ENCODE peak calls at places on chromosomes 12 and 14, in seven cellular contexts. L is coronary artery, H is left lung, G is GM23248, Q is lower lobe of right lung, N is ascending aorta, V is mesenchymal stem cell. M is an unnamed sample.
A peak's percentile ranks its signal among the peaks of the same experiment; 100 is the strongest.

GRCh38 chr12:96224219-96224615 is 30.0 kb downstream of the ELK3 start:
- DNase-seq in N (no peak), Q (no peak), G (no peak), H (no peak), L (no peak), V (no peak), M (no peak)

GRCh38 chr14:34665785-34666425 is 36.0 kb upstream of the SNX6 start:
- DNase-seq in H (peak; percentile 35), L (no peak), Q (no peak), G (peak; percentile 76), V (peak; percentile 81), N (peak; percentile 72), M (peak; percentile 89)

GRCh38 chr14:99118046-99118721 is 153.8 kb downstream of the BCL11B start:
- DNase-seq in H (no peak), V (no peak), N (no peak), Q (no peak), L (no peak), G (no peak), M (no peak)

GRCh38 chr14:32009636-32010560 is 67.2 kb upstream of the ARHGAP5 start:
- DNase-seq in Q (no peak), L (no peak), G (no peak), N (no peak), V (no peak), H (no peak), M (no peak)

GRCh38 chr12:106955377-106956047 is at the start of gene TMEM263:
- DNase-seq in V (peak; percentile 96), N (peak; percentile 96), L (peak; percentile 97), G (peak; percentile 98), H (peak; percentile 94), Q (peak; percentile 93), M (peak; percentile 87)

GRCh38 chr12:98653866-98654493 is 8.9 kb downstream of the APAF1 start:
- DNase-seq in L (no peak), Q (no peak), N (no peak), H (no peak), G (peak; percentile 78), V (peak; percentile 73), M (no peak)

GRCh38 chr14:20516921-20517320 is 11.6 kb downstream of the RNASE10 start:
- DNase-seq in N (no peak), H (no peak), L (no peak), Q (no peak), V (no peak), G (peak; percentile 63), M (peak; percentile 72)

GRCh38 chr12:126784328-126784921 is 1482.5 kb upstream of the TMEM132C start:
- DNase-seq in H (no peak), N (no peak), L (no peak), Q (no peak), V (no peak), G (peak; percentile 74), M (peak; percentile 24)

GRCh38 chr12:40557980-40558379 is 134.3 kb upstream of the CNTN1 start:
- DNase-seq in L (no peak), N (no peak), H (no peak), Q (no peak), G (no peak), V (no peak), M (no peak)

GRCh38 chr12:76920182-76921014 is 41.6 kb upstream of the CSRP2 start:
- DNase-seq in H (no peak), V (no peak), N (no peak), Q (no peak), G (no peak), L (no peak), M (no peak)

GRCh38 chr12:109877504-109878246 is 2.7 kb downstream of the GLTP start:
- DNase-seq in H (no peak), Q (no peak), G (no peak), N (no peak), L (no peak), V (no peak), M (no peak)

GRCh38 chr12:109880049-109880931 is at the start of gene GLTP:
- DNase-seq in V (peak; percentile 78), L (peak; percentile 81), H (peak; percentile 84), Q (peak; percentile 91), G (peak; percentile 96), N (peak; percentile 91), M (no peak)

GRCh38 chr12:109879332-109880048 is 851 bp downstream of the GLTP start:
- DNase-seq in N (no peak), V (peak; percentile 48), L (no peak), G (peak; percentile 46), Q (no peak), H (no peak), M (no peak)

GRCh38 chr12:109878247-109878625 is 2.1 kb downstream of the GLTP start:
- DNase-seq in N (no peak), G (no peak), L (no peak), V (no peak), Q (no peak), H (no peak), M (no peak)

DNA sequence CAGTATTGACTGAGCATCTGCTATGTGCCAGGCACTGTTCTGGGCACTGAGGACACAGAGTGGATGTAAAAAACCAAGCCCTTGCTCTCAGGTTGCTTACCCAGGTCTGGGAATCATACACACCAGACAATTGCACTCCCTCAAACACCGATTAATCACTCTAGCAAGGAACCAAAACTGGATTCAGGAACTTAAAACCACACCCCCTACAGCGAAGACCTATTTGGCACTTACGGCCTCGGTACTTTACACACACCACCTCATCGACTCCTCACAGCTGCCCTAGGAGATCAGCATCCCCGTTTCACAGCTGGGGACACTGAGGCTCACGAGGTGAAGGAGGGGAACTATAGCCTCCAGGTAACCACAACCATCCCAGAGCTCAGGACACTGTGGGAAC is 1.6 kb downstream of the GLTP start:
- DNase-seq in V (no peak), Q (no peak), L (no peak), G (peak; percentile 30), N (no peak), H (no peak), M (no peak)
- H3K4me3 ChIP-seq in V (no peak overlapping the region), Q (peak overlapping the region; percentile 78), L (peak overlapping the region; percentile 94), G (peak overlapping the region; percentile 98), N (peak overlapping the region; percentile 96), H (peak overlapping the region; percentile 71), M (peak overlapping the region; percentile 80)

GRCh38 chr12:125244338-125244737 is 179.1 kb downstream of the AACS start:
- DNase-seq in L (no peak), H (no peak), N (no peak), V (no peak), Q (no peak), G (no peak), M (no peak)

GRCh38 chr12:125240717-125241116 is 175.5 kb downstream of the AACS start:
- DNase-seq in L (no peak), H (no peak), N (no peak), V (no peak), Q (no peak), G (no peak), M (no peak)

GRCh38 chr12:125245601-125246345 is 180.5 kb downstream of the AACS start:
- DNase-seq in G (peak; percentile 4), L (no peak), H (no peak), N (no peak), Q (no peak), V (no peak), M (no peak)

GRCh38 chr12:125246346-125246656 is 181.1 kb downstream of the AACS start:
- DNase-seq in Q (no peak), L (no peak), G (no peak), H (no peak), N (no peak), V (no peak), M (no peak)

DNA sequence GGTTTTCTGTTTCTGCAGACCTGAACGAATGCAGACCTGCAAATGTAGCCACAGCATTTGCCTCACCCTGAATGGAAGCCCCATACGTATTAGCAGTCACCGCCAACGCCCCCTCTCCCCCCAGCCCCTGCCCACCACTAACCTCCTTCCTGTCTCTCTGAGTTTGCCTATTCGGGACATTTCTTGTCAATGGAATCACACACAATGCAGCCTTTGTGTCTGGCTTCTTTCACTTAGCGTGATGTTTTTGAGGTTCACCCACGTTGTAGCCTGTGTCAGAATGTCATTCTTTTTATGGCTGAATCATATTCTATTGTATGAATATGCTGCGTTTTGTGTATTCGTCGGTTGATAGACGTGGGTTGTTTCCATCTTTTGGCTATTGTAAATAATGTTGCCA is 178.6 kb downstream of the AACS start:
- DNase-seq in N (no peak), L (no peak), V (no peak), G (no peak), H (no peak), Q (no peak), M (no peak)
- H3K27ac ChIP-seq in N (no peak overlapping the region), L (no peak overlapping the region), V (no peak overlapping the region), G (no peak overlapping the region), H (no peak overlapping the region), Q (no peak overlapping the region), M (no peak overlapping the region)

GRCh38 chr12:21773263-21773741 is 1.2 kb downstream of the KCNJ8 start:
- DNase-seq in L (peak; percentile 78), Q (peak; percentile 49), V (no peak), H (peak; percentile 50), G (peak; percentile 48), N (peak; percentile 62), M (peak; percentile 27)

GRCh38 chr12:21774358-21775129 is at the start of gene KCNJ8:
- DNase-seq in G (peak; percentile 73), L (peak; percentile 89), V (peak; percentile 2), Q (peak; percentile 83), N (peak; percentile 91), H (peak; percentile 88), M (peak; percentile 31)

GRCh38 chr12:21776242-21776641 is 1.7 kb upstream of the KCNJ8 start:
- DNase-seq in H (no peak), Q (no peak), V (no peak), G (no peak), N (no peak), L (no peak), M (no peak)

GRCh38 chr12:21773799-21774198 is 707 bp downstream of the KCNJ8 start:
- DNase-seq in G (peak; percentile 45), N (no peak), V (no peak), H (no peak), L (no peak), Q (no peak), M (no peak)

GRCh38 chr12:21775130-21775920 is 819 bp upstream of the KCNJ8 start:
- DNase-seq in V (no peak), Q (no peak), L (no peak), G (no peak), N (no peak), H (no peak), M (no peak)
- H3K4me3 ChIP-seq in V (no peak overlapping the region), Q (peak overlapping the region; percentile 62), L (peak overlapping the region; percentile 83), G (peak overlapping the region; percentile 95), N (peak overlapping the region; percentile 79), H (peak overlapping the region; percentile 44), M (peak overlapping the region; percentile 63)

DNA sequence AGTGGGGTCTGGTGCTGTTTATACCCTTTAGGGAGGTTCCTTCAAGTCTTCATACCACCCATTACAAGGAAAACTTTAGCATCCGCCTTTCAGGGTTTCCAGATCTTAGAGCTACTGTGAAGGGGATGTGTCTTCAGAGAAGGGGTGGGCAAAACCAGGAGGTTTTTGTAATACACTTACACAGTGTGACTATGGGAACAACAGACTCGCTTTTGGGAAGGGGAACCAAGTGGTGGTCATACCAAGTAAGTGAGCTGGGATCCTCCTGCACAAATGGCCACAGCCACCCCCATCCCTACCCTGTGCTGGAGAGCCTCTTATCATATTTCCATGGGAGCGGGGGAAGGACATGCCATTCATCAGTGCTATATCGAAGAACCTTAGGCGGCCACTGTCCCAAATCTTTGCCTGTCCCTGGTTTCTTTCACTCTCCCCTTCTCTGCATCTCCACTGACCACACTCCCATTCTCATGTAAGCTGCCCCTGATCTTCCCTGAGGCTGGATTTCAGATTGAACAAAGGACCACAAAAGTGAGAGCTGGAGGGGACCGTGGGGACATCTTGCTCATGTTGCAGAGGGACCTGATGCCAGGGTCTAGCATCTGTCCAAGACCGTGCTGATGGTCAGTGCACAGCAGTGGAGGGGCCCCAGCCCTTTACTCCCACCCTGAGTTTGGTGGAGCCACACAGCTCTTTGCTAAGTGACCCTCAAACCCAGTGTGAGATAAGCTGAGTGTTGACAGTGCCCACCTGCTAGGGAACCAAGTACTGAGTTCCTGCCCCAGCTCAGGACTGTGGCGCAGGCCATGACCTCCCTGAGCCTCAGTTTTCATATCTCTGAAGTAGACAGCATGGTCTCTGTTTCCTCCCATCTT is 51.4 kb downstream of the DAD1 start:
- DNase-seq in Q (no peak), V (no peak), L (no peak), H (no peak), N (peak; percentile 58), G (no peak), M (no peak)
- H3K27ac ChIP-seq in Q (peak overlapping the region; percentile 28), V (peak overlapping the region; percentile 81), L (no peak overlapping the region), H (peak overlapping the region; percentile 30), N (peak overlapping the region; percentile 37), G (peak overlapping the region; percentile 17), M (peak overlapping the region; percentile 63)